ENCODE peak calls at places on chromosomes 5 and 9, in ten cellular contexts. C is body of pancreas; B is NCI-H2029; M is stimulated activated CD4-positive, alpha-beta T cell treated with anti-CD3 and anti-CD28 coated beads, Interleukin-15, amount 100 ng/mL, for 24 hours; H is T-helper 1 cell; P is T-cell; E is tibial nerve; N is ecto neural progenitor cell; R is endothelial cell; Z is mesendoderm. D is an unnamed sample.

GRCh38 chr9:129602598-129603415 is 18.1 kb downstream of the C9orf50 start:
- DNase-seq in E (no peak), M (no peak), R (no peak), C (no peak), Z (peak), H (no peak), P (no peak), B (no peak), N (no peak), D (no peak)

GRCh38 chr9:97484134-97484533 is 17.3 kb upstream of the TMOD1 start:
- DNase-seq in P (no peak), B (no peak), R (no peak), N (no peak), H (no peak), M (no peak), E (no peak), Z (no peak), C (peak), D (no peak)

GRCh38 chr5:170502692-170503091 is 1.1 kb upstream of the KCNIP1 start:
- DNase-seq in H (no peak), E (no peak), N (no peak), M (no peak), P (no peak), R (no peak), Z (no peak), C (no peak), B (no peak), D (no peak)

GRCh38 chr5:42583322-42583721 is 160.1 kb downstream of the GHR start:
- DNase-seq in C (peak), N (peak), H (no peak), P (peak), B (peak), E (peak), Z (peak), R (peak), M (peak), D (no peak)

GRCh38 chr9:7996558-7996957 is 197.0 kb upstream of the DMAC1 start:
- DNase-seq in H (no peak), C (no peak), N (no peak), Z (no peak), B (no peak), M (no peak), R (no peak), E (no peak), P (no peak), D (no peak)

GRCh38 chr9:121725008-121725795 is 73.8 kb downstream of the DAB2IP start:
- DNase-seq in N (no peak), R (no peak), E (peak), B (peak), M (no peak), Z (no peak), C (peak), P (no peak), H (no peak), D (no peak)

GRCh38 chr9:82970359-82970758 is 92.6 kb downstream of the RASEF start:
- DNase-seq in P (no peak), R (no peak), N (no peak), B (no peak), M (no peak), H (no peak), E (no peak), Z (no peak), C (no peak), D (no peak)

GRCh38 chr9:98132158-98132557 is 13.1 kb upstream of the TRIM14 start:
- DNase-seq in P (no peak), C (peak), B (no peak), N (no peak), Z (no peak), M (no peak), H (no peak), E (no peak), R (no peak), D (no peak)

GRCh38 chr9:32589083-32589713 is 16.2 kb upstream of the NDUFB6 start:
- DNase-seq in P (no peak), N (no peak), C (no peak), R (no peak), M (no peak), Z (peak), E (no peak), B (no peak), H (no peak), D (no peak)

GRCh38 chr5:136638084-136638483 is 272.7 kb upstream of the TRPC7 start:
- DNase-seq in B (no peak), N (no peak), M (no peak), E (no peak), C (no peak), P (no peak), H (no peak), Z (peak), R (no peak), D (no peak)

GRCh38 chr5:124395287-124395686 is 351.2 kb downstream of the ZNF608 start:
- DNase-seq in C (no peak), R (no peak), B (no peak), E (no peak), P (no peak), H (no peak), Z (no peak), M (no peak), N (peak), D (no peak)

GRCh38 chr5:139711067-139711851 is 63.1 kb downstream of the CXXC5 start:
- DNase-seq in N (no peak), E (no peak), P (peak), R (peak), M (peak), B (no peak), Z (peak), H (peak), C (peak), D (no peak)

GRCh38 chr5:72465601-72466563 is 41.3 kb downstream of the ZNF366 start:
- DNase-seq in N (no peak), E (no peak), H (no peak), C (no peak), Z (no peak), B (no peak), R (no peak), M (peak), P (no peak), D (peak)

GRCh38 chr5:132445930-132446329 is 44.6 kb downstream of the IRF1 start:
- DNase-seq in P (no peak), B (no peak), N (no peak), E (no peak), H (no peak), R (no peak), Z (peak), C (no peak), M (no peak), D (no peak)

GRCh38 chr5:22649076-22649475 is 204.1 kb downstream of the CDH12 start:
- DNase-seq in P (no peak), C (peak), N (no peak), Z (no peak), E (no peak), R (no peak), H (no peak), B (no peak), M (no peak), D (no peak)

GRCh38 chr5:116600876-116601275 is 26.3 kb upstream of the SEMA6A start:
- DNase-seq in M (no peak), B (no peak), H (no peak), N (no peak), Z (peak), C (no peak), P (no peak), R (no peak), E (no peak), D (no peak)

GRCh38 chr5:168464214-168464613 is 22.1 kb upstream of the RARS1 start:
- DNase-seq in M (no peak), P (no peak), R (no peak), Z (no peak), H (no peak), N (no peak), E (no peak), C (no peak), B (no peak), D (no peak)

GRCh38 chr5:68333649-68334549 is 118.3 kb downstream of the PIK3R1 start:
- DNase-seq in M (no peak), P (no peak), Z (no peak), R (no peak), H (no peak), E (no peak), C (no peak), N (no peak), B (no peak), D (no peak)